ENCODE peak calls at places on chromosomes 11 and 22, in nine cellular contexts. T is heart right ventricle; Z is mesenchymal stem cell; J is kidney; Q is HepG2; D is mammary epithelial cell; W is CD8-positive, alpha-beta T cell; K is heart left ventricle; X is thyroid gland. A is an unnamed sample.

GRCh38 chr11:43913829-43914380 is 28.5 kb upstream of the C11orf96 start:
- DNase-seq in T (no peak), Z (no peak), J (no peak), Q (no peak), D (no peak), W (no peak), K (no peak), X (no peak), A (no peak)

GRCh38 chr11:1506981-1507380 is 20.4 kb upstream of the MOB2 start:
- DNase-seq in T (no peak), Z (no peak), J (peak; percentile 67), Q (no peak), D (no peak), W (no peak), K (no peak), X (no peak), A (no peak)

GRCh38 chr22:19568337-19569311 is 44.4 kb upstream of the CLDN5 start:
- DNase-seq in T (peak; percentile 19), Z (peak; percentile 47), J (no peak), Q (no peak), D (peak; percentile 91), W (no peak), K (no peak), X (peak; percentile 22), A (no peak)

GRCh38 chr11:131504199-131504949 is 134.0 kb downstream of the NTM start:
- DNase-seq in T (no peak), Z (no peak), J (no peak), Q (no peak), D (no peak), W (no peak), K (no peak), X (peak; percentile 18), A (peak; percentile 26)

GRCh38 chr11:64839887-64840782 is 4.3 kb downstream of the CDC42BPG start:
- DNase-seq in T (no peak), Z (no peak), J (peak; percentile 64), Q (no peak), D (no peak), W (no peak), K (no peak), X (no peak), A (no peak)

GRCh38 chr11:76510060-76511047 is 65.5 kb downstream of the EMSY start:
- DNase-seq in T (no peak), Z (peak; percentile 32), J (no peak), Q (no peak), D (no peak), W (no peak), K (no peak), X (peak; percentile 18), A (no peak)

GRCh38 chr11:11070976-11071375 is 213.1 kb upstream of the ZBED5 start:
- DNase-seq in T (no peak), Z (no peak), J (no peak), Q (no peak), D (no peak), W (no peak), K (no peak), X (no peak), A (no peak)

GRCh38 chr11:27726981-27727380 is 26.7 kb upstream of the BDNF start:
- DNase-seq in T (no peak), Z (no peak), J (no peak), Q (no peak), D (no peak), W (no peak), K (no peak), X (no peak), A (no peak)

GRCh38 chr11:134510641-134511040 is 98.6 kb upstream of the B3GAT1 start:
- DNase-seq in T (no peak), Z (no peak), J (peak; percentile 43), Q (no peak), D (no peak), W (no peak), K (peak; percentile 6), X (no peak), A (no peak)

GRCh38 chr11:72358461-72359405 is 75.6 kb downstream of the CLPB start:
- DNase-seq in T (no peak), Z (peak; percentile 26), J (no peak), Q (no peak), D (no peak), W (no peak), K (no peak), X (peak; percentile 29), A (no peak)

GRCh38 chr22:31344369-31345330 is 1.5 kb downstream of the PATZ1 start:
- DNase-seq in T (peak; percentile 19), Z (peak; percentile 52), J (peak; percentile 84), Q (no peak), D (no peak), W (peak; percentile 65), K (no peak), X (peak; percentile 56), A (peak; percentile 64)

GRCh38 chr22:30423296-30423958 is 2.1 kb upstream of the MTFP1 start:
- DNase-seq in T (no peak), Z (no peak), J (peak; percentile 93), Q (no peak), D (peak; percentile 80), W (no peak), K (no peak), X (no peak), A (peak; percentile 91)

GRCh38 chr11:72352859-72353551 is 81.3 kb downstream of the CLPB start:
- DNase-seq in T (peak; percentile 6), Z (peak; percentile 65), J (no peak), Q (no peak), D (peak; percentile 10), W (no peak), K (no peak), X (peak; percentile 77), A (no peak)

GRCh38 chr22:46382524-46382923 is 47.0 kb downstream of the TRMU start:
- DNase-seq in T (no peak), Z (no peak), J (peak; percentile 38), Q (no peak), D (no peak), W (no peak), K (no peak), X (no peak), A (no peak)

GRCh38 chr11:111421251-111421650 is 42.2 kb upstream of the POU2AF1 start:
- DNase-seq in T (no peak), Z (no peak), J (no peak), Q (no peak), D (no peak), W (no peak), K (no peak), X (no peak), A (no peak)

GRCh38 chr11:71987521-71987920 is 11.2 kb upstream of the IL18BP start:
- DNase-seq in T (no peak), Z (no peak), J (no peak), Q (no peak), D (no peak), W (no peak), K (no peak), X (no peak), A (no peak)

GRCh38 chr22:45886502-45886901 is 90.5 kb downstream of the WNT7B start:
- DNase-seq in T (no peak), Z (no peak), J (no peak), Q (no peak), D (no peak), W (no peak), K (no peak), X (no peak), A (no peak)

GRCh38 chr11:62456630-62457029 is 37.8 kb downstream of the SCGB1A1 start:
- DNase-seq in T (no peak), Z (no peak), J (no peak), Q (no peak), D (no peak), W (no peak), K (no peak), X (peak; percentile 54), A (no peak)

GRCh38 chr11:41954034-41954433 is 494.6 kb upstream of the LRRC4C start:
- DNase-seq in T (no peak), Z (no peak), J (no peak), Q (no peak), D (peak; percentile 72), W (no peak), K (no peak), X (no peak), A (no peak)

GRCh38 chr11:81987829-81988472 is 745.7 kb downstream of the FAM181B start:
- DNase-seq in T (no peak), Z (peak; percentile 25), J (peak; percentile 69), Q (no peak), D (peak; percentile 81), W (no peak), K (no peak), X (peak; percentile 11), A (peak; percentile 38)

GRCh38 chr11:12235945-12236743 is 125.8 kb downstream of the MICAL2 start:
- DNase-seq in T (no peak), Z (peak; percentile 78), J (no peak), Q (peak; percentile 58), D (peak; percentile 47), W (peak; percentile 66), K (no peak), X (no peak), A (no peak)

GRCh38 chr11:68923614-68924013 is 19.9 kb downstream of the IGHMBP2 start:
- DNase-seq in T (no peak), Z (no peak), J (no peak), Q (no peak), D (no peak), W (no peak), K (no peak), X (no peak), A (no peak)

GRCh38 chr22:29031236-29031982 is 30.2 kb downstream of the C22orf31 start:
- DNase-seq in T (peak; percentile 52), Z (peak; percentile 100), J (peak; percentile 93), Q (peak; percentile 93), D (peak; percentile 96), W (no peak), K (peak; percentile 39), X (peak; percentile 91), A (peak; percentile 68)
- H3K4me3 ChIP-seq in T (peak overlapping the region; percentile 56), Z (peak overlapping the region; percentile 59), J (peak overlapping the region; percentile 40), Q (peak overlapping the region; percentile 36), D (peak overlapping the region; percentile 47), W (no peak overlapping the region), K (peak overlapping the region; percentile 46), X (peak overlapping the region; percentile 44), A (peak overlapping the region; percentile 44)

GRCh38 chr11:117090111-117090706 is 8.0 kb downstream of the SIK3 start:
- DNase-seq in T (no peak), Z (no peak), J (no peak), Q (no peak), D (peak; percentile 85), W (no peak), K (no peak), X (no peak), A (no peak)
- H3K27ac ChIP-seq in T (no peak overlapping the region), Z (no peak overlapping the region), J (no peak overlapping the region), Q (no peak overlapping the region), D (peak overlapping the region; percentile 95), W (no peak overlapping the region), K (no peak overlapping the region), X (no peak overlapping the region), A (no peak overlapping the region)

DNA sequence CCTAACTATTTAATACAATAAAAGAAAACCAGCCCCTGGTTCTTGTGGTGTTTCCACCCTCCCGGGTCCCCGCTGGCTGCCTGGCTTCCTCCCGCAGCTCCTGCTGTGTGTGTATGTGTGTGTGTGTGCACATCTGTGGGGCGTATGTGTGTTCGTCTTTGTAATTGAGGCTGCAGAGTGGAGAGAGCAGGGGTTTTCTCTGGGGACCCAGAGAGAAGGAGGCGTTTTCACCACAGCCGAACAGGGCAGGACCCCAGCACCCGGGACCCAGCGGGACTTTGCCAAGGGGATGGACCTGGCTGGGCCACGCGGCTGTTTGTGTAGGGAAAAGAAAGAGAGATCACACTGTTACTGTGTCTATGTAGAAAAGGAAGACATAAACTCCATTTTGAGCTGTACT is 42.7 kb downstream of the IGLL1 start:
- DNase-seq in T (no peak), Z (no peak), J (no peak), Q (no peak), D (no peak), W (no peak), K (no peak), X (no peak), A (peak; percentile 35)
- H3K4me1 ChIP-seq in T (no peaks in the 10 kb centered on the region), Z (no peaks in the 10 kb centered on the region), J (peaks cover 15% of the 10 kb centered on the region), Q (peaks cover 72% of the 10 kb centered on the region), D (no peaks in the 10 kb centered on the region), W (no peaks in the 10 kb centered on the region), K (peaks cover 3% of the 10 kb centered on the region), X (no peaks in the 10 kb centered on the region), A (no peaks in the 10 kb centered on the region)

GRCh38 chr11:126432065-126432461 is 76.6 kb downstream of the ST3GAL4 start:
- DNase-seq in T (no peak), Z (no peak), J (no peak), Q (no peak), D (no peak), W (no peak), K (no peak), X (no peak), A (no peak)
- H3K4me3 ChIP-seq in T (no peak overlapping the region), Z (peak overlapping the region; percentile 36), J (no peak overlapping the region), Q (no peak overlapping the region), D (no peak overlapping the region), W (no peak overlapping the region), K (no peak overlapping the region), X (no peak overlapping the region), A (no peak overlapping the region)

A was measured in pancreas.